ENCODE peak calls at places on chromosomes 11 and 22, in ten cellular contexts. One of them, this sample, is unnamed.

GRCh38 chr22:46195487-46196165 is 45.3 kb downstream of the PPARA start:
- DNase-seq in lower leg skin: no peak
- DNase-seq in progenitor cell of endocrine pancreas: no peak
- DNase-seq in A549: no peak
- DNase-seq in neural crest cell: no peak
- DNase-seq in heart right ventricle: no peak
- DNase-seq in fibroblast of mammary gland: no peak
- DNase-seq in endothelial cell: no peak
- DNase-seq in cardiac muscle cell: no peak
- DNase-seq in thoracic aorta: no peak
- DNase-seq in this sample: no peak

GRCh38 chr11:88171982-88172381 is 3.3 kb downstream of the RAB38 start:
- DNase-seq in heart right ventricle: no peak
- DNase-seq in cardiac muscle cell: no peak
- DNase-seq in lower leg skin: no peak
- DNase-seq in fibroblast of mammary gland: no peak
- DNase-seq in endothelial cell: no peak
- DNase-seq in thoracic aorta: no peak
- DNase-seq in neural crest cell: no peak
- DNase-seq in progenitor cell of endocrine pancreas: no peak
- DNase-seq in A549: no peak
- DNase-seq in this sample: no peak

GRCh38 chr22:32745251-32745995 is 56.1 kb upstream of the TIMP3 start:
- DNase-seq in lower leg skin: peak
- DNase-seq in A549: no peak
- DNase-seq in heart right ventricle: peak
- DNase-seq in neural crest cell: no peak
- DNase-seq in endothelial cell: peak
- DNase-seq in cardiac muscle cell: peak
- DNase-seq in thoracic aorta: no peak
- DNase-seq in fibroblast of mammary gland: peak
- DNase-seq in progenitor cell of endocrine pancreas: no peak
- DNase-seq in this sample: no peak

GRCh38 chr22:50447576-50448551 is 27.0 kb downstream of the SBF1 start:
- DNase-seq in heart right ventricle: no peak
- DNase-seq in fibroblast of mammary gland: no peak
- DNase-seq in neural crest cell: no peak
- DNase-seq in A549: no peak
- DNase-seq in endothelial cell: no peak
- DNase-seq in cardiac muscle cell: no peak
- DNase-seq in thoracic aorta: no peak
- DNase-seq in lower leg skin: no peak
- DNase-seq in progenitor cell of endocrine pancreas: no peak
- DNase-seq in this sample: no peak

GRCh38 chr11:27349919-27350318 is 13.1 kb downstream of the CCDC34 start:
- DNase-seq in endothelial cell: no peak
- DNase-seq in heart right ventricle: no peak
- DNase-seq in A549: no peak
- DNase-seq in lower leg skin: no peak
- DNase-seq in cardiac muscle cell: no peak
- DNase-seq in neural crest cell: no peak
- DNase-seq in fibroblast of mammary gland: no peak
- DNase-seq in thoracic aorta: no peak
- DNase-seq in progenitor cell of endocrine pancreas: no peak
- DNase-seq in this sample: no peak

GRCh38 chr11:22244986-22245592 is 52.2 kb downstream of the ANO5 start:
- DNase-seq in thoracic aorta: no peak
- DNase-seq in cardiac muscle cell: peak
- DNase-seq in heart right ventricle: peak
- DNase-seq in fibroblast of mammary gland: peak
- DNase-seq in A549: peak
- DNase-seq in lower leg skin: peak
- DNase-seq in endothelial cell: peak
- DNase-seq in progenitor cell of endocrine pancreas: no peak
- DNase-seq in neural crest cell: peak
- DNase-seq in this sample: no peak

GRCh38 chr11:111419641-111420327 is 40.7 kb upstream of the POU2AF1 start:
- DNase-seq in A549: no peak
- DNase-seq in thoracic aorta: peak
- DNase-seq in lower leg skin: no peak
- DNase-seq in endothelial cell: no peak
- DNase-seq in heart right ventricle: no peak
- DNase-seq in neural crest cell: no peak
- DNase-seq in fibroblast of mammary gland: no peak
- DNase-seq in cardiac muscle cell: no peak
- DNase-seq in progenitor cell of endocrine pancreas: no peak
- DNase-seq in this sample: no peak

GRCh38 chr11:11512090-11512489 is 109.7 kb downstream of the GALNT18 start:
- DNase-seq in heart right ventricle: no peak
- DNase-seq in progenitor cell of endocrine pancreas: no peak
- DNase-seq in A549: no peak
- DNase-seq in endothelial cell: no peak
- DNase-seq in cardiac muscle cell: no peak
- DNase-seq in thoracic aorta: no peak
- DNase-seq in neural crest cell: no peak
- DNase-seq in lower leg skin: no peak
- DNase-seq in fibroblast of mammary gland: no peak
- DNase-seq in this sample: no peak

GRCh38 chr11:133541331-133542095 is 9.2 kb upstream of the OPCML start:
- DNase-seq in heart right ventricle: no peak
- DNase-seq in fibroblast of mammary gland: no peak
- DNase-seq in endothelial cell: peak
- DNase-seq in lower leg skin: no peak
- DNase-seq in cardiac muscle cell: no peak
- DNase-seq in thoracic aorta: no peak
- DNase-seq in neural crest cell: peak
- DNase-seq in progenitor cell of endocrine pancreas: no peak
- DNase-seq in A549: no peak
- DNase-seq in this sample: no peak

GRCh38 chr11:62458212-62459002 is 39.6 kb downstream of the SCGB1A1 start:
- DNase-seq in neural crest cell: no peak
- DNase-seq in A549: peak
- DNase-seq in fibroblast of mammary gland: no peak
- DNase-seq in thoracic aorta: no peak
- DNase-seq in progenitor cell of endocrine pancreas: no peak
- DNase-seq in cardiac muscle cell: no peak
- DNase-seq in heart right ventricle: no peak
- DNase-seq in endothelial cell: no peak
- DNase-seq in lower leg skin: no peak
- DNase-seq in this sample: no peak

GRCh38 chr11:35373284-35373933 is 45.9 kb downstream of the SLC1A2 start:
- DNase-seq in heart right ventricle: no peak
- DNase-seq in thoracic aorta: no peak
- DNase-seq in A549: peak
- DNase-seq in endothelial cell: no peak
- DNase-seq in lower leg skin: no peak
- DNase-seq in progenitor cell of endocrine pancreas: no peak
- DNase-seq in neural crest cell: no peak
- DNase-seq in cardiac muscle cell: no peak
- DNase-seq in fibroblast of mammary gland: no peak
- DNase-seq in this sample: no peak

GRCh38 chr11:128894685-128895084 is 3.5 kb downstream of the KCNJ5 start:
- DNase-seq in A549: no peak
- DNase-seq in neural crest cell: no peak
- DNase-seq in endothelial cell: no peak
- DNase-seq in thoracic aorta: no peak
- DNase-seq in heart right ventricle: peak
- DNase-seq in fibroblast of mammary gland: no peak
- DNase-seq in lower leg skin: no peak
- DNase-seq in cardiac muscle cell: no peak
- DNase-seq in progenitor cell of endocrine pancreas: no peak
- DNase-seq in this sample: no peak

GRCh38 chr22:41367680-41368542 is 13.8 kb upstream of the TEF start:
- DNase-seq in progenitor cell of endocrine pancreas: no peak
- DNase-seq in heart right ventricle: no peak
- DNase-seq in fibroblast of mammary gland: peak
- DNase-seq in neural crest cell: no peak
- DNase-seq in lower leg skin: no peak
- DNase-seq in endothelial cell: no peak
- DNase-seq in cardiac muscle cell: peak
- DNase-seq in thoracic aorta: no peak
- DNase-seq in A549: no peak
- DNase-seq in this sample: no peak
- TF ChIP-seq CTCF in progenitor cell of endocrine pancreas: no peak
- TF ChIP-seq CTCF in heart right ventricle: no peak
- TF ChIP-seq CTCF in fibroblast of mammary gland: no peak
- TF ChIP-seq CTCF in neural crest cell: no peak
- TF ChIP-seq CTCF in lower leg skin: no peak
- TF ChIP-seq CTCF in endothelial cell: no peak
- TF ChIP-seq CTCF in cardiac muscle cell: no peak
- TF ChIP-seq CTCF in thoracic aorta: no peak
- TF ChIP-seq CTCF in A549: no peak
- TF ChIP-seq CTCF in this sample: peak

DNA sequence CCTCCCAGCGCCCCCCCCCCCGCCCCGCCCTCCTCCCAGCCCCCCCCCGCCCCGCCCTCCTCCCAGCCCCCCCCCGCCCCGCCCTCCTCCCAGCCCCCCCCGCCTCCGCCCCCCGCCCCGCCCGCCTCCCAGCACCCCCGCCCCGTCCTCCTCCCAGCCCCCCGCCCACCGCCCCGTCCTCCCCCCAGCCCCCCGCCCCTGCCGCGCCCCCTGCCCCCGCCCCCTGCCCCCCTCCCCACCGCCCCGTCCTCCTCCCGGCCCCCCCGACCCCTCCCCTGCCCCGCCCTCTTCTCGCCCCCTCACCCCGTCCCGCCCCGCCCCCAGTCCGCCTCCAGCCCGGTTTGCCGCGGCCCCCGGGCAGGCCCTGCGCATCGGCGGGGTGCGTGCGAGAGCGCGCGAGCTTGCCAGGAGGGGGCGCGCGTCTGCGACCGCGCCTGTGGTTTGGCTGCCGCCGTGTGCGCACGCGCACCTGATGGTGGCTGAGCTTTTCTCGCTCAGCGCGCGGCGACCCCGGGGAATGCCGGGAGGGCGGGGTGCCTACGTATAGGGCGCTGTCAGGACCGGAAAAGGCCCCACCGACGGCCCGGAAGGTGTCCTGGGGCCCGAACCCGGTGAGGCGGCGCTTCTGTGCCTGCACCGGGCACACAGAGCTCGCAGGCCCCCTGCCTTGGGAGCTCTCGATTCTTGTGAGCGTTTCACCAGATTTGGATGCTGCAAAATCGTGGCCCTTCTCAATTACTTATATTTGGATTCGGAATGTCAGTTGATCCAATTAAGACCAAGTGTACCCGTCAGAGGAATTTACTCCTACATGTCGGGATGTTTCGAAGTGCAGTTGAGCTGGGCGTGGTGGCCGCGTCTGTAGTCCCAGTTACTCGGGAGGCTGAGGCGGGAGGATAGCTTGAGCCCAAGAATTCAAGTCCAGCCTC is 501 bp upstream of the TTLL12 start:
- DNase-seq in progenitor cell of endocrine pancreas: peak
- DNase-seq in A549: peak
- DNase-seq in lower leg skin: peak
- DNase-seq in endothelial cell: peak
- DNase-seq in neural crest cell: peak
- DNase-seq in heart right ventricle: peak
- DNase-seq in cardiac muscle cell: peak
- DNase-seq in fibroblast of mammary gland: peak
- DNase-seq in thoracic aorta: peak
- DNase-seq in this sample: peak
- TF ChIP-seq CTCF in progenitor cell of endocrine pancreas: peak
- TF ChIP-seq CTCF in A549: peak
- TF ChIP-seq CTCF in lower leg skin: no peak
- TF ChIP-seq CTCF in endothelial cell: peak
- TF ChIP-seq CTCF in neural crest cell: peak
- TF ChIP-seq CTCF in heart right ventricle: peak
- TF ChIP-seq CTCF in cardiac muscle cell: peak
- TF ChIP-seq CTCF in fibroblast of mammary gland: peak
- TF ChIP-seq CTCF in thoracic aorta: peak
- TF ChIP-seq CTCF in this sample: peak

DNA sequence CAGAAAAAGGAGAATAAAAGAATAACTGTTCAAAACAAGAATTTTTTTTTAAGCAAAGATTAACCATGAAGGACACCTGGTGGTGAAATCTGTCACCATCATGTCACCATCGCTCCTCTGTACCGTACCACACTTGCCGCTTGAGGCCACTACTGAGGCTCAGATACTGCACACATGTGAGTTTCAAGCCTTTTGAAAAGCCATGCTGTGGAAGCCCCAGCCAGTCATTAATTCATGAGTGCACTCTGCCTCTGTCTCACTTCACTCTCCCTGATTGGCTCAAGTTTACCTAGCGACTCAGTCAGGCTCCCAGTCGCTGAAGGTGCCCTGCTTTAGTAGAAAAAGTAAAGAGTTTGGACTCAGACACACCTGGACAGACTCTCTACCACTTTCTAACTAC is 6.6 kb upstream of the MS4A12 start:
- DNase-seq in lower leg skin: no peak
- DNase-seq in neural crest cell: peak
- DNase-seq in thoracic aorta: no peak
- DNase-seq in fibroblast of mammary gland: no peak
- DNase-seq in A549: peak
- DNase-seq in cardiac muscle cell: no peak
- DNase-seq in heart right ventricle: no peak
- DNase-seq in progenitor cell of endocrine pancreas: no peak
- DNase-seq in endothelial cell: peak
- DNase-seq in this sample: no peak
- TF ChIP-seq CTCF in lower leg skin: no peak
- TF ChIP-seq CTCF in neural crest cell: peak
- TF ChIP-seq CTCF in thoracic aorta: no peak
- TF ChIP-seq CTCF in fibroblast of mammary gland: no peak
- TF ChIP-seq CTCF in A549: peak
- TF ChIP-seq CTCF in cardiac muscle cell: no peak
- TF ChIP-seq CTCF in heart right ventricle: no peak
- TF ChIP-seq CTCF in progenitor cell of endocrine pancreas: peak
- TF ChIP-seq CTCF in endothelial cell: peak
- TF ChIP-seq CTCF in this sample: peak

GRCh38 chr11:80327971-80328614 is 887.3 kb upstream of the TENM4 start:
- DNase-seq in A549: no peak
- DNase-seq in thoracic aorta: no peak
- DNase-seq in neural crest cell: no peak
- DNase-seq in fibroblast of mammary gland: no peak
- DNase-seq in lower leg skin: no peak
- DNase-seq in endothelial cell: no peak
- DNase-seq in cardiac muscle cell: no peak
- DNase-seq in progenitor cell of endocrine pancreas: no peak
- DNase-seq in heart right ventricle: no peak
- DNase-seq in this sample: no peak

GRCh38 chr11:80331694-80332093 is 890.9 kb upstream of the TENM4 start:
- DNase-seq in progenitor cell of endocrine pancreas: no peak
- DNase-seq in endothelial cell: no peak
- DNase-seq in thoracic aorta: no peak
- DNase-seq in neural crest cell: no peak
- DNase-seq in cardiac muscle cell: no peak
- DNase-seq in fibroblast of mammary gland: no peak
- DNase-seq in heart right ventricle: no peak
- DNase-seq in A549: no peak
- DNase-seq in lower leg skin: no peak
- DNase-seq in this sample: no peak

DNA sequence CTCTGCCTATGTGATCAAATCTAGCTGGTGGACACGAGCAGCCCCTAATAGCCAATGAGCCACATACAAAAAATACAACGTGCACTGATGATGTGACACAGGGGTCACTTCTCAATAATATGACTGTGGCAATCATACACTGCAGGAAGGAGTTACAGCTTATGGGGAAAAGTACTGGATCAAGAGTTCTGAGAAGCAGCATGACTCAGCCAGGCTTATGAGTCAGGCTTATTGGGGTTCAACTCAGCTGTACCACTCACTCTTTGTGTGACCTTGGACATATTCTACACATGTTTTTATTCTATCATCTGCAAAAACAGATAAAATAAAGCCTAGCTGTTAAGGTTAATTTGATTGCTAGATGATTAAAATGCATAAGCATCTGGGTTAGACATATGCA is 889.5 kb upstream of the TENM4 start:
- DNase-seq in cardiac muscle cell: peak
- DNase-seq in neural crest cell: no peak
- DNase-seq in heart right ventricle: no peak
- DNase-seq in fibroblast of mammary gland: peak
- DNase-seq in thoracic aorta: no peak
- DNase-seq in progenitor cell of endocrine pancreas: no peak
- DNase-seq in endothelial cell: no peak
- DNase-seq in A549: no peak
- DNase-seq in lower leg skin: no peak
- DNase-seq in this sample: no peak
- TF ChIP-seq CTCF in cardiac muscle cell: no peak
- TF ChIP-seq CTCF in neural crest cell: no peak
- TF ChIP-seq CTCF in heart right ventricle: no peak
- TF ChIP-seq CTCF in fibroblast of mammary gland: no peak
- TF ChIP-seq CTCF in thoracic aorta: no peak
- TF ChIP-seq CTCF in progenitor cell of endocrine pancreas: no peak
- TF ChIP-seq CTCF in endothelial cell: no peak
- TF ChIP-seq CTCF in A549: no peak
- TF ChIP-seq CTCF in lower leg skin: no peak
- TF ChIP-seq CTCF in this sample: no peak

This sample was measured in chondrocyte.